ENCODE peak calls at places on chromosomes 2 and 18, in eight cellular contexts. S is mucosa of descending colon; R is pulmonary artery endothelial cell; P is stimulated activated CD4-positive, alpha-beta T cell treated with anti-CD3 and anti-CD28 coated beads, Interleukin-15, amount 100 ng/mL, for 1 hour; U is astrocyte of the spinal cord; H is WTC11; B is fibroblast of lung; Y is foreskin fibroblast. X is an unnamed sample.

GRCh38 chr18:23302852-23303527 is 150.1 kb upstream of the RIOK3 start:
- DNase-seq in S (no peak), R (peak; percentile 95), P (no peak), U (peak; percentile 94), H (no peak), B (peak; percentile 69), Y (peak; percentile 79), X (peak; percentile 87)

GRCh38 chr2:238426568-238427434 is at the start of gene ASB1:
- DNase-seq in S (peak; percentile 82), R (peak; percentile 19), P (peak; percentile 67), U (peak; percentile 90), H (peak; percentile 80), B (peak; percentile 74), Y (peak; percentile 93), X (peak; percentile 62)

GRCh38 chr2:179410552-179411356 is 146.1 kb upstream of the SESTD1 start:
- DNase-seq in S (peak; percentile 52), R (peak; percentile 7), P (no peak), U (peak; percentile 56), H (peak; percentile 45), B (peak; percentile 76), Y (peak; percentile 77), X (peak; percentile 57)

GRCh38 chr2:235230809-235231601 is 262.8 kb upstream of the AGAP1 start:
- DNase-seq in S (no peak), R (no peak), P (no peak), U (no peak), H (no peak), B (peak; percentile 55), Y (peak; percentile 61), X (no peak)

GRCh38 chr2:157404363-157404762 is 39.5 kb downstream of the CYTIP start:
- DNase-seq in S (peak; percentile 35), R (no peak), P (peak; percentile 32), U (peak; percentile 9), H (no peak), B (no peak), Y (no peak), X (no peak)

GRCh38 chr18:58699551-58699950 is 28.3 kb downstream of the MALT1 start:
- DNase-seq in S (no peak), R (no peak), P (no peak), U (no peak), H (no peak), B (peak; percentile 8), Y (peak; percentile 30), X (no peak)

GRCh38 chr2:10834300-10834699 is 21.7 kb upstream of the PDIA6 start:
- DNase-seq in S (no peak), R (no peak), P (no peak), U (peak; percentile 14), H (no peak), B (no peak), Y (no peak), X (no peak)

GRCh38 chr18:24544141-24544498 is 83.7 kb downstream of the HRH4 start:
- DNase-seq in S (no peak), R (no peak), P (no peak), U (peak; percentile 5), H (no peak), B (peak; percentile 33), Y (peak; percentile 42), X (no peak)

GRCh38 chr18:38923136-38923535 is 1357.5 kb upstream of the CELF4 start:
- DNase-seq in S (no peak), R (no peak), P (no peak), U (peak; percentile 6), H (no peak), B (no peak), Y (no peak), X (no peak)

GRCh38 chr2:205566556-205567061 is 115.7 kb upstream of the NRP2 start:
- DNase-seq in S (no peak), R (no peak), P (no peak), U (no peak), H (no peak), B (no peak), Y (peak; percentile 51), X (no peak)

GRCh38 chr2:221200184-221200839 is 371.8 kb downstream of the EPHA4 start:
- DNase-seq in S (no peak), R (no peak), P (no peak), U (no peak), H (no peak), B (no peak), Y (no peak), X (no peak)

GRCh38 chr2:37816686-37817085 is 108.4 kb upstream of the RMDN2 start:
- DNase-seq in S (no peak), R (no peak), P (no peak), U (no peak), H (no peak), B (no peak), Y (no peak), X (no peak)

GRCh38 chr2:42725657-42726056 is 38.3 kb downstream of the OXER1 start:
- DNase-seq in S (no peak), R (no peak), P (no peak), U (no peak), H (no peak), B (no peak), Y (peak; percentile 12), X (no peak)

GRCh38 chr2:7895356-7895755 is 786.5 kb upstream of the ID2 start:
- DNase-seq in S (no peak), R (no peak), P (no peak), U (no peak), H (no peak), B (no peak), Y (no peak), X (no peak)

GRCh38 chr18:45416168-45416567 is 199.1 kb upstream of the SLC14A2 start:
- DNase-seq in S (peak; percentile 62), R (no peak), P (no peak), U (peak; percentile 19), H (no peak), B (no peak), Y (peak; percentile 20), X (no peak)

GRCh38 chr2:237980087-237980486 is 13.3 kb downstream of the UBE2F start:
- DNase-seq in S (no peak), R (no peak), P (no peak), U (no peak), H (no peak), B (no peak), Y (no peak), X (no peak)

GRCh38 chr2:22904126-22904684 is 480.8 kb upstream of the KLHL29 start:
- DNase-seq in S (peak; percentile 62), R (no peak), P (no peak), U (no peak), H (peak; percentile 78), B (no peak), Y (no peak), X (no peak)

GRCh38 chr2:241295326-241296095 is 20.0 kb downstream of the HDLBP start:
- DNase-seq in S (no peak), R (no peak), P (no peak), U (no peak), H (no peak), B (no peak), Y (no peak), X (no peak)

GRCh38 chr2:219298759-219299371 is 10.3 kb downstream of the PTPRN start:
- DNase-seq in S (peak; percentile 97), R (no peak), P (peak; percentile 78), U (peak; percentile 67), H (peak; percentile 94), B (peak; percentile 79), Y (peak; percentile 89), X (peak; percentile 56)

GRCh38 chr18:74831571-74832250 is 234.0 kb downstream of the ZNF407 start:
- DNase-seq in S (no peak), R (no peak), P (no peak), U (peak; percentile 18), H (no peak), B (no peak), Y (no peak), X (no peak)

GRCh38 chr2:68994864-68995263 is 18.1 kb upstream of the ANTXR1 start:
- DNase-seq in S (peak; percentile 19), R (no peak), P (no peak), U (peak; percentile 87), H (no peak), B (peak; percentile 38), Y (peak; percentile 36), X (peak; percentile 72)

GRCh38 chr18:31512203-31512764 is 14.3 kb downstream of the DSG2 start:
- DNase-seq in S (peak; percentile 82), R (no peak), P (no peak), U (peak; percentile 62), H (no peak), B (peak; percentile 48), Y (no peak), X (peak; percentile 61)

GRCh38 chr18:12886498-12887126 is 2.6 kb upstream of the PTPN2 start:
- DNase-seq in S (no peak), R (no peak), P (no peak), U (no peak), H (no peak), B (no peak), Y (peak; percentile 31), X (no peak)

GRCh38 chr18:61581578-61582204 is 248.5 kb downstream of the CDH20 start:
- DNase-seq in S (peak; percentile 89), R (no peak), P (peak; percentile 46), U (peak; percentile 61), H (peak; percentile 93), B (peak; percentile 55), Y (peak; percentile 79), X (no peak)

GRCh38 chr2:241894681-241895426 is 25.3 kb downstream of the RTP5 start:
- DNase-seq in S (no peak), R (no peak), P (no peak), U (no peak), H (no peak), B (no peak), Y (no peak), X (no peak)

GRCh38 chr18:11752116-11752911 is 63.2 kb downstream of the GNAL start:
- DNase-seq in S (no peak), R (no peak), P (no peak), U (peak; percentile 32), H (peak; percentile 54), B (peak; percentile 21), Y (peak; percentile 32), X (no peak)

GRCh38 chr2:11026286-11026921 is 114.7 kb downstream of the KCNF1 start:
- DNase-seq in S (no peak), R (no peak), P (no peak), U (no peak), H (no peak), B (no peak), Y (no peak), X (no peak)

GRCh38 chr2:7844414-7844961 is 837.4 kb upstream of the ID2 start:
- DNase-seq in S (no peak), R (no peak), P (no peak), U (no peak), H (no peak), B (no peak), Y (peak; percentile 14), X (no peak)

GRCh38 chr2:60987041-60987440 is 30.5 kb upstream of the PEX13 start:
- DNase-seq in S (no peak), R (no peak), P (no peak), U (no peak), H (no peak), B (no peak), Y (no peak), X (no peak)

GRCh38 chr18:49247786-49248185 is 212.7 kb downstream of the DYM start:
- DNase-seq in S (no peak), R (peak; percentile 27), P (no peak), U (peak; percentile 27), H (no peak), B (no peak), Y (peak; percentile 57), X (no peak)

X was measured in stromal cell of bone marrow.